ENCODE peak calls at places on chromosome 3, in eight cellular contexts. L is GM23338, X is upper lobe of left lung, C is HepG2, J is Panc1, P is K562, A is GM12878, F is HCT116. M is an unnamed sample.
A peak's percentile ranks its signal among the peaks of the same experiment; 100 is the strongest.

GRCh38 chr3:100600181-100601042 is 9.0 kb upstream of the ADGRG7 start:
- ATAC-seq in L (no peak), X (no peak), C (no peak), J (no peak), P (no peak), A (peak; percentile 77), F (no peak), M (no peak)

GRCh38 chr3:45659661-45660566 is 29.3 kb upstream of the SACM1L start:
- ATAC-seq in L (peak; percentile 69), X (peak; percentile 78), C (peak; percentile 81), J (peak; percentile 73), P (peak; percentile 68), A (no peak), F (peak; percentile 75), M (peak; percentile 49)

GRCh38 chr3:6578526-6578925 is 282.4 kb upstream of the GRM7 start:
- ATAC-seq in L (no peak), X (no peak), C (no peak), J (no peak), P (peak; percentile 75), A (no peak), F (no peak), M (no peak)

GRCh38 chr3:134186391-134186790 is 64.3 kb downstream of the RYK start:
- ATAC-seq in L (no peak), X (no peak), C (no peak), J (no peak), P (no peak), A (no peak), F (no peak), M (no peak)

GRCh38 chr3:114078126-114078525 is 21.6 kb downstream of the QTRT2 start:
- ATAC-seq in L (no peak), X (no peak), C (no peak), J (no peak), P (no peak), A (no peak), F (no peak), M (no peak)

GRCh38 chr3:151501171-151501790 is 40.4 kb upstream of the IGSF10 start:
- ATAC-seq in L (no peak), X (no peak), C (no peak), J (no peak), P (no peak), A (no peak), F (no peak), M (no peak)

GRCh38 chr3:22894877-22895276 is 308.2 kb upstream of the UBE2E2 start:
- ATAC-seq in L (no peak), X (no peak), C (no peak), J (no peak), P (no peak), A (no peak), F (no peak), M (no peak)

GRCh38 chr3:194100856-194101390 is 35.0 kb upstream of the HES1 start:
- ATAC-seq in L (no peak), X (no peak), C (peak; percentile 25), J (no peak), P (no peak), A (peak; percentile 93), F (no peak), M (no peak)

GRCh38 chr3:120429921-120430361 is 20.9 kb downstream of the FSTL1 start:
- ATAC-seq in L (no peak), X (no peak), C (no peak), J (no peak), P (no peak), A (no peak), F (no peak), M (no peak)

GRCh38 chr3:110027446-110027845 is 690.1 kb upstream of the DPPA4 start:
- ATAC-seq in L (no peak), X (no peak), C (no peak), J (no peak), P (no peak), A (no peak), F (peak; percentile 60), M (no peak)

GRCh38 chr3:187695434-187695833 is 6.9 kb downstream of the RTP2 start:
- ATAC-seq in L (no peak), X (no peak), C (no peak), J (no peak), P (no peak), A (no peak), F (no peak), M (no peak)

GRCh38 chr3:59016930-59017616 is 32.8 kb downstream of the CFAP20DC start:
- ATAC-seq in L (no peak), X (no peak), C (no peak), J (no peak), P (no peak), A (no peak), F (no peak), M (no peak)

GRCh38 chr3:160667452-160667851 is 9.5 kb upstream of the ARL14 start:
- ATAC-seq in L (no peak), X (no peak), C (no peak), J (peak; percentile 82), P (no peak), A (no peak), F (peak; percentile 93), M (no peak)

GRCh38 chr3:195802795-195803194 is 8.9 kb downstream of the MUC4 start:
- ATAC-seq in L (no peak), X (peak; percentile 61), C (no peak), J (no peak), P (peak; percentile 60), A (no peak), F (no peak), M (no peak)

GRCh38 chr3:134325106-134325705 is 49.0 kb downstream of the AMOTL2 start:
- ATAC-seq in L (no peak), X (no peak), C (no peak), J (no peak), P (no peak), A (no peak), F (no peak), M (no peak)

GRCh38 chr3:177237206-177237605 is 39.9 kb upstream of the TBL1XR1 start:
- ATAC-seq in L (no peak), X (no peak), C (no peak), J (no peak), P (peak; percentile 92), A (no peak), F (peak; percentile 46), M (no peak)

DNA sequence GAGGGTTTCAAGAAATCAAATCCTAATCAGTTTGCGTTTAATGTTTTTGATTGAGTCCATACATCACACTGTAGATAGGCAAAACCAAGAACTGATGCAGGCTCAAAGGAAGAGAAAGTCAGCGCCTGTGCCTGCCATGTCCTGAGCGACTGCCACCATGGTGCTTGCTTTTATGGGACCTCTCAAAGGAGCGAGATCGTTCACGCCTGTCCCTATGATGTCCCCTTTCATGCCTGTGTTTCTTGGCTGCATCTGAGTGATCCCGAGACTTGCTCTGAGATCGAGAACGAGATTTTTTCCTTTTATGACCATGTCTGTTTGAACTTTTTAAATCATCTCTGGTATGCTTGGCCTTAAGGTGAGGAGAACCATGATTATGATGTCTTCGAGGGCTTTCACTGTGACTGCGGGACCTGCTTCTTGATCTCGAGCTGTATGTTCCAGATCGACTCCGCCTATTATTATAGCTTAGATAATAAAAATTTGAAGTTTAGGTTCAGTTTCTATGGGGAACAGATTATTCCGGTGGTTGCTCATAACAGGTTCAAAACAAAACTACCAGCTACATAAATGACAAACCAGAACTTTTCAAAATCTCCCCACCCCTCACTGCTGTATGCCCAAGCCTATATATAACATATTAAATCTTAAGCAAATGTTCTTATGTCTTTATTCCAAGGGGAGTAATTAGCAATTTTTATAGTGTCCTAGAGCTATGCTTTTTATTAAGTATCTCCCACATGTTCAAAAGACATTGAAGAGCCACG is 11.6 kb downstream of the CCNL1 start:
- ATAC-seq in L (no peak), X (no peak), C (peak; percentile 9), J (no peak), P (peak; percentile 16), A (peak; percentile 45), F (no peak), M (no peak)
- TF ChIP-seq POLR2AphosphoS5 in L (no peak), X (no peak), C (peak; percentile 15), J (no peak), P (peak; percentile 14), A (peak; percentile 86), F (no peak), M (no peak)

GRCh38 chr3:16331319-16331883 is 66.4 kb downstream of the OXNAD1 start:
- ATAC-seq in L (no peak), X (no peak), C (no peak), J (no peak), P (no peak), A (no peak), F (no peak), M (no peak)

GRCh38 chr3:16328124-16328523 is 63.1 kb downstream of the OXNAD1 start:
- ATAC-seq in L (no peak), X (peak; percentile 38), C (no peak), J (no peak), P (no peak), A (no peak), F (no peak), M (no peak)

GRCh38 chr3:16326724-16327349 is 61.8 kb downstream of the OXNAD1 start:
- ATAC-seq in L (no peak), X (no peak), C (no peak), J (no peak), P (no peak), A (no peak), F (no peak), M (no peak)

GRCh38 chr3:16329792-16330061 is 64.7 kb downstream of the OXNAD1 start:
- ATAC-seq in L (peak; percentile 89), X (no peak), C (no peak), J (no peak), P (no peak), A (no peak), F (no peak), M (no peak)

GRCh38 chr3:16329036-16329791 is 64.2 kb downstream of the OXNAD1 start:
- ATAC-seq in L (peak; percentile 69), X (no peak), C (no peak), J (no peak), P (no peak), A (no peak), F (no peak), M (no peak)
- TF ChIP-seq POLR2AphosphoS5 in L (no peak), X (no peak), C (no peak), J (no peak), P (no peak), A (no peak), F (no peak), M (no peak)

GRCh38 chr3:164897335-164897734 is 181.0 kb downstream of the SI start:
- ATAC-seq in L (no peak), X (no peak), C (no peak), J (no peak), P (no peak), A (no peak), F (no peak), M (no peak)
- TF ChIP-seq POLR2AphosphoS5 in L (no peak), X (no peak), C (no peak), J (no peak), P (no peak), A (no peak), F (no peak), M (no peak)

DNA sequence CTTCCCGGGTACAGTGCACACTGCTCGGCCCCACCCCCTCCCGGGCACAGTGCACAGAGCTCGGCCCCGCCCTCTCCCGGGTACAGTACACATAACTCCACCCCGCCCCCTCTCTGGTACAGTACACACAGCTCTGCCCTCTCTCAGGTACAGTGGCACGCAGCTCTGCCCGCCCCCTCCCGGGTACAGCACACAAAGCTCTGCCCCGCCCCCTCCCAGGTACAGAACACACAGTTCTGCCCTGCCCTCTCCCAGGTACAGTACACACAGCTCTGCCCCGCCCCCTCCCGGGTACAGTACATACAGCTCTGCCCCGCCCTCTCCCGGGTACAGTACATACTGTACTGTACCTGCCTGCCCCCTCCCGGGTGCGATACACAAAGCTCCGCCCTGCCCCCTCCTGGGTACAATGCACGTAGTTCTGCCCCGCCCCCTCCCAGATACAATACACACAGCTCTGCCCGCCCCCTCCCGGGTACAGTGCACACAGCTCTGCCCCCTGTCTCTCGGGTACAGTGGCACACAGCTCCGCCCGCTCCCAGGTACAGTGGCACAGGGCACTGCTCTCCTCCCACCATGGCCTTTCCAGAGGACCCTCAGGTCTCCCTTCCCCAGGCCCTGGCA is 16.4 kb upstream of the PRR20G start:
- ATAC-seq in L (peak; percentile 81), X (peak; percentile 61), C (peak; percentile 96), J (peak; percentile 89), P (peak; percentile 75), A (peak; percentile 51), F (peak; percentile 97), M (no peak)
- TF ChIP-seq POLR2AphosphoS5 in L (no peak), X (no peak), C (no peak), J (no peak), P (no peak), A (no peak), F (peak; percentile 13), M (no peak)

M was measured in gastroesophageal sphincter.